ENCODE peak calls at places on chromosomes 12 and 14, in nine cellular contexts. I, G, S, R, W, F, P, Z and H are unnamed samples.

GRCh38 chr12:101166866-101167265 is 43.2 kb downstream of the SLC5A8 start:
- DNase-seq in I (no peak), G (no peak), S (no peak), R (no peak), W (no peak), F (no peak), P (no peak), Z (no peak), H (no peak)

GRCh38 chr12:76266797-76267196 is 81.4 kb downstream of the BBS10 start:
- DNase-seq in I (peak), G (no peak), S (peak), R (no peak), W (no peak), F (no peak), P (peak), Z (no peak), H (no peak)

GRCh38 chr12:27696864-27697564 is 767 bp downstream of the REP15 start:
- DNase-seq in I (no peak), G (no peak), S (no peak), R (no peak), W (no peak), F (no peak), P (no peak), Z (no peak), H (no peak)

GRCh38 chr14:75566321-75566720 is 12.1 kb upstream of the FLVCR2 start:
- DNase-seq in I (no peak), G (no peak), S (no peak), R (no peak), W (peak), F (no peak), P (no peak), Z (no peak), H (no peak)

GRCh38 chr12:85874064-85874463 is at the start of gene NTS:
- DNase-seq in I (no peak), G (peak), S (no peak), R (no peak), W (no peak), F (no peak), P (no peak), Z (no peak), H (no peak)

GRCh38 chr14:104216457-104216856 is 78.1 kb downstream of the KIF26A start:
- DNase-seq in I (no peak), G (no peak), S (no peak), R (no peak), W (no peak), F (peak), P (no peak), Z (no peak), H (no peak)

GRCh38 chr12:4589941-4590340 is 27.9 kb downstream of the DYRK4 start:
- DNase-seq in I (no peak), G (no peak), S (no peak), R (no peak), W (no peak), F (no peak), P (no peak), Z (no peak), H (no peak)

GRCh38 chr12:12349711-12350665 is at the start of gene MANSC1:
- DNase-seq in I (peak), G (peak), S (peak), R (peak), W (peak), F (peak), P (no peak), Z (peak), H (peak)

GRCh38 chr14:62428429-62429203 is 616.6 kb downstream of the KCNH5 start:
- DNase-seq in I (peak), G (no peak), S (peak), R (no peak), W (no peak), F (no peak), P (peak), Z (no peak), H (no peak)

GRCh38 chr12:12266873-12267634 is at the start of gene LRP6:
- DNase-seq in I (peak), G (peak), S (peak), R (peak), W (peak), F (peak), P (peak), Z (peak), H (peak)

GRCh38 chr12:43805149-43805856 is 814 bp downstream of the TWF1 start:
- DNase-seq in I (peak), G (no peak), S (peak), R (no peak), W (no peak), F (no peak), P (no peak), Z (peak), H (no peak)

GRCh38 chr12:71250186-71250585 is 92.4 kb upstream of the TSPAN8 start:
- DNase-seq in I (no peak), G (no peak), S (no peak), R (no peak), W (no peak), F (no peak), P (no peak), Z (no peak), H (no peak)

GRCh38 chr14:61876362-61877049 is 114.3 kb downstream of the SNAPC1 start:
- DNase-seq in I (no peak), G (no peak), S (no peak), R (no peak), W (no peak), F (no peak), P (no peak), Z (no peak), H (no peak)

GRCh38 chr14:37197421-37198272 is at the start of gene MIPOL1:
- DNase-seq in I (peak), G (peak), S (peak), R (peak), W (peak), F (peak), P (peak), Z (peak), H (peak)

GRCh38 chr12:130083746-130084145 is 78.5 kb upstream of the FZD10 start:
- DNase-seq in I (no peak), G (no peak), S (no peak), R (no peak), W (no peak), F (no peak), P (no peak), Z (no peak), H (no peak)

GRCh38 chr12:124682425-124683329 is 115.3 kb upstream of the NCOR2 start:
- DNase-seq in I (no peak), G (no peak), S (no peak), R (no peak), W (no peak), F (no peak), P (no peak), Z (no peak), H (no peak)

GRCh38 chr14:75794615-75795038 is 133.6 kb downstream of the TTLL5 start:
- DNase-seq in I (peak), G (no peak), S (peak), R (no peak), W (no peak), F (no peak), P (peak), Z (peak), H (no peak)